ENCODE peak calls at places on chromosomes 7 and 10, in six cellular contexts. P, R, L, Z, K and T are unnamed samples.

GRCh38 chr10:125982256-125982948 is 86.0 kb downstream of the FANK1 start:
- DNase-seq in R (peak), K (peak), Z (no peak), P (peak), L (no peak), T (peak)

GRCh38 chr10:11742009-11742778 is at the start of gene ECHDC3:
- DNase-seq in P (peak), R (peak), Z (peak), L (no peak), K (peak), T (peak)

GRCh38 chr7:70770154-70770553 is 361.8 kb upstream of the GALNT17 start:
- DNase-seq in K (no peak), Z (no peak), R (no peak), P (no peak), L (no peak), T (no peak)

GRCh38 chr7:5677538-5678294 is 103.7 kb downstream of the RNF216 start:
- DNase-seq in K (peak), R (peak), L (no peak), Z (peak), P (no peak), T (peak)

GRCh38 chr7:74344786-74345185 is 55.6 kb downstream of the CLIP2 start:
- DNase-seq in Z (no peak), L (no peak), P (no peak), R (no peak), K (no peak), T (no peak)

GRCh38 chr7:28152594-28152993 is 28.0 kb downstream of the JAZF1 start:
- DNase-seq in R (no peak), Z (no peak), P (no peak), K (no peak), L (no peak), T (no peak)

GRCh38 chr10:44392420-44392819 is 7.5 kb upstream of the CXCL12 start:
- DNase-seq in L (no peak), R (no peak), Z (no peak), K (no peak), P (no peak), T (no peak)

GRCh38 chr7:48755061-48755555 is 169.2 kb upstream of the CDC14C start:
- DNase-seq in Z (no peak), L (no peak), R (no peak), K (no peak), P (no peak), T (no peak)

GRCh38 chr10:117221156-117221711 is 19.7 kb upstream of the SLC18A2 start:
- DNase-seq in L (peak), Z (no peak), P (no peak), K (no peak), R (peak), T (peak)

GRCh38 chr7:121544726-121545125 is 148.6 kb upstream of the FAM3C start:
- DNase-seq in L (no peak), R (peak), Z (no peak), P (no peak), K (no peak), T (no peak)

GRCh38 chr7:151857412-151857811 is 19.5 kb downstream of the PRKAG2 start:
- DNase-seq in R (no peak), L (no peak), P (no peak), K (no peak), Z (no peak), T (no peak)

GRCh38 chr10:123241391-123242141 is 87.4 kb downstream of the BUB3 start:
- DNase-seq in Z (no peak), R (no peak), L (no peak), K (no peak), P (peak), T (no peak)

GRCh38 chr10:22389856-22390589 is 44.7 kb downstream of the SPAG6 start:
- DNase-seq in P (no peak), R (no peak), K (no peak), L (no peak), Z (no peak), T (no peak)

GRCh38 chr7:116525298-116525912 is 569 bp downstream of the CAV1 start:
- DNase-seq in L (no peak), R (peak), K (peak), Z (peak), P (peak), T (peak)

GRCh38 chr7:102049765-102050164 is 232.3 kb downstream of the CUX1 start:
- DNase-seq in P (no peak), K (no peak), L (no peak), Z (no peak), R (no peak), T (no peak)